ENCODE peak calls at places on chromosomes 12 and 14, in seven cellular contexts. R is HFF-Myc, F is GM13976, Q is progenitor cell of endocrine pancreas, P is Right ventricle myocardium inferior, I is HuH-7.5, M is erythroblast. E is an unnamed sample.
A peak's percentile ranks its signal among the peaks of the same experiment; 100 is the strongest.

GRCh38 chr12:14955876-14956811 is 5.3 kb downstream of the ARHGDIB start:
- DNase-seq in P (no peak), R (no peak), F (no peak), I (no peak), Q (no peak), M (peak; percentile 34), E (no peak)

GRCh38 chr14:90519262-90519920 is 122.6 kb downstream of the CALM1 start:
- DNase-seq in Q (no peak), I (no peak), P (no peak), F (no peak), M (no peak), R (no peak), E (no peak)

GRCh38 chr14:34682787-34683321 is 31.5 kb downstream of the CFL2 start:
- DNase-seq in M (no peak), I (no peak), Q (no peak), R (no peak), P (no peak), F (peak; percentile 49), E (no peak)

GRCh38 chr12:51409846-51410245 is 14.8 kb upstream of the SLC4A8 start:
- DNase-seq in M (no peak), Q (no peak), F (no peak), P (no peak), R (no peak), I (no peak), E (no peak)

GRCh38 chr12:93569301-93569655 is 3.2 kb upstream of the SOCS2 start:
- DNase-seq in P (no peak), M (no peak), I (peak; percentile 24), Q (no peak), R (no peak), F (no peak), E (no peak)

GRCh38 chr14:99732436-99733220 is 48.5 kb downstream of the CYP46A1 start:
- DNase-seq in Q (no peak), P (peak; percentile 69), M (no peak), R (no peak), I (no peak), F (no peak), E (no peak)

GRCh38 chr12:14845350-14845750 is 2.0 kb upstream of the ART4 start:
- DNase-seq in M (peak; percentile 75), R (no peak), F (peak; percentile 67), P (no peak), I (peak; percentile 46), Q (peak; percentile 44), E (no peak)

GRCh38 chr12:38456769-38457168 is 140.2 kb downstream of the ALG10B start:
- DNase-seq in I (no peak), F (no peak), M (no peak), Q (no peak), R (no peak), P (no peak), E (no peak)

GRCh38 chr12:127893875-127894635 is 372.9 kb upstream of the TMEM132C start:
- DNase-seq in R (no peak), M (no peak), I (no peak), F (no peak), Q (no peak), P (no peak), E (no peak)

GRCh38 chr12:12088147-12088546 is 17.4 kb downstream of the BCL2L14 start:
- DNase-seq in F (no peak), I (no peak), Q (no peak), P (no peak), M (no peak), R (no peak), E (no peak)

GRCh38 chr12:92506460-92506859 is 196.3 kb upstream of the PLEKHG7 start:
- DNase-seq in F (no peak), M (no peak), P (no peak), Q (no peak), I (no peak), R (no peak), E (no peak)

E was measured in glomerular endothelial cell.